ENCODE peak calls at places on chromosome 21, in six cellular contexts. E, J, P, B, U and T are unnamed samples.

GRCh38 chr21:37357691-37358090 is 8.9 kb upstream of the DYRK1A start:
- DNase-seq in E (no peak), J (no peak), P (peak), B (no peak), U (no peak), T (no peak)

GRCh38 chr21:18153063-18153462 is 91.6 kb upstream of the CHODL start:
- DNase-seq in E (peak), J (no peak), P (no peak), B (no peak), U (peak), T (no peak)

GRCh38 chr21:14088391-14088790 is 122.4 kb downstream of the LIPI start:
- DNase-seq in E (no peak), J (no peak), P (no peak), B (no peak), U (no peak), T (no peak)

GRCh38 chr21:31347435-31348032 is 3.5 kb upstream of the TIAM1 start:
- DNase-seq in E (no peak), J (no peak), P (no peak), B (no peak), U (no peak), T (no peak)

GRCh38 chr21:24045775-24046215 is 1561.5 kb downstream of the MRPL39 start:
- DNase-seq in E (peak), J (peak), P (no peak), B (peak), U (peak), T (peak)

GRCh38 chr21:34592120-34592561 is 22.8 kb downstream of the RCAN1 start:
- DNase-seq in E (no peak), J (peak), P (no peak), B (peak), U (peak), T (no peak)

GRCh38 chr21:38688068-38688467 is 117.7 kb upstream of the ETS2 start:
- DNase-seq in E (no peak), J (no peak), P (no peak), B (no peak), U (no peak), T (no peak)

GRCh38 chr21:38804030-38804616 is 1.6 kb upstream of the ETS2 start:
- DNase-seq in E (no peak), J (no peak), P (no peak), B (no peak), U (no peak), T (no peak)

GRCh38 chr21:15506086-15506485 is 223.7 kb upstream of the USP25 start:
- DNase-seq in E (no peak), J (no peak), P (no peak), B (no peak), U (no peak), T (no peak)

GRCh38 chr21:38683222-38683621 is 122.5 kb upstream of the ETS2 start:
- DNase-seq in E (no peak), J (no peak), P (no peak), B (no peak), U (no peak), T (no peak)

GRCh38 chr21:15749045-15749867 is 19.5 kb downstream of the USP25 start:
- DNase-seq in E (no peak), J (no peak), P (no peak), B (no peak), U (no peak), T (no peak)

GRCh38 chr21:39083377-39084008 is 99.8 kb downstream of the PSMG1 start:
- DNase-seq in E (no peak), J (peak), P (peak), B (no peak), U (no peak), T (no peak)

GRCh38 chr21:34630536-34631143 is 15.7 kb upstream of the RCAN1 start:
- DNase-seq in E (peak), J (no peak), P (peak), B (no peak), U (no peak), T (no peak)

GRCh38 chr21:15051652-15052554 is 12.9 kb downstream of the NRIP1 start:
- DNase-seq in E (no peak), J (no peak), P (no peak), B (no peak), U (peak), T (no peak)

GRCh38 chr21:35840197-35840799 is 220.0 kb downstream of the SETD4 start:
- DNase-seq in E (peak), J (peak), P (peak), B (no peak), U (peak), T (peak)

GRCh38 chr21:21029159-21029558 is 30.9 kb downstream of the NCAM2 start:
- DNase-seq in E (no peak), J (no peak), P (no peak), B (no peak), U (peak), T (no peak)

GRCh38 chr21:18155508-18156193 is 89.0 kb upstream of the CHODL start:
- DNase-seq in E (peak), J (no peak), P (no peak), B (no peak), U (peak), T (no peak)

GRCh38 chr21:34986561-34987533 is 62.3 kb downstream of the RUNX1 start:
- DNase-seq in E (peak), J (no peak), P (peak), B (no peak), U (peak), T (peak)

GRCh38 chr21:37788503-37788902 is 127.8 kb downstream of the KCNJ6 start:
- DNase-seq in E (peak), J (no peak), P (no peak), B (no peak), U (no peak), T (no peak)

GRCh38 chr21:39463308-39463707 is 11.5 kb downstream of the SH3BGR start:
- DNase-seq in E (no peak), J (no peak), P (no peak), B (no peak), U (no peak), T (no peak)

GRCh38 chr21:30072496-30072895 is 94.1 kb downstream of the CLDN17 start:
- DNase-seq in E (peak), J (peak), P (peak), B (no peak), U (no peak), T (no peak)

GRCh38 chr21:36902793-36903192 is 63.7 kb downstream of the HLCS start:
- DNase-seq in E (peak), J (no peak), P (peak), B (no peak), U (no peak), T (no peak)

GRCh38 chr21:35156293-35156976 is 107.3 kb upstream of the RUNX1 start:
- DNase-seq in E (no peak), J (no peak), P (no peak), B (no peak), U (no peak), T (no peak)

GRCh38 chr21:28537371-28538079 is 455.2 kb downstream of the LTN1 start:
- DNase-seq in E (no peak), J (no peak), P (peak), B (no peak), U (peak), T (peak)

GRCh38 chr21:37878946-37879660 is 37.2 kb downstream of the KCNJ6 start:
- DNase-seq in E (no peak), J (no peak), P (peak), B (no peak), U (peak), T (no peak)

GRCh38 chr21:35981514-35982070 is 78.7 kb downstream of the SETD4 start:
- DNase-seq in E (no peak), J (no peak), P (peak), B (no peak), U (no peak), T (no peak)

GRCh38 chr21:17491716-17492414 is 21.0 kb upstream of the CXADR start:
- DNase-seq in E (no peak), J (no peak), P (peak), B (no peak), U (peak), T (peak)

GRCh38 chr21:30605968-30606367 is 5.1 kb downstream of the KRTAP22-1 start:
- DNase-seq in E (no peak), J (no peak), P (no peak), B (no peak), U (no peak), T (no peak)

GRCh38 chr21:21247441-21247840 is 249.2 kb downstream of the NCAM2 start:
- DNase-seq in E (no peak), J (no peak), P (no peak), B (no peak), U (no peak), T (no peak)

DNA sequence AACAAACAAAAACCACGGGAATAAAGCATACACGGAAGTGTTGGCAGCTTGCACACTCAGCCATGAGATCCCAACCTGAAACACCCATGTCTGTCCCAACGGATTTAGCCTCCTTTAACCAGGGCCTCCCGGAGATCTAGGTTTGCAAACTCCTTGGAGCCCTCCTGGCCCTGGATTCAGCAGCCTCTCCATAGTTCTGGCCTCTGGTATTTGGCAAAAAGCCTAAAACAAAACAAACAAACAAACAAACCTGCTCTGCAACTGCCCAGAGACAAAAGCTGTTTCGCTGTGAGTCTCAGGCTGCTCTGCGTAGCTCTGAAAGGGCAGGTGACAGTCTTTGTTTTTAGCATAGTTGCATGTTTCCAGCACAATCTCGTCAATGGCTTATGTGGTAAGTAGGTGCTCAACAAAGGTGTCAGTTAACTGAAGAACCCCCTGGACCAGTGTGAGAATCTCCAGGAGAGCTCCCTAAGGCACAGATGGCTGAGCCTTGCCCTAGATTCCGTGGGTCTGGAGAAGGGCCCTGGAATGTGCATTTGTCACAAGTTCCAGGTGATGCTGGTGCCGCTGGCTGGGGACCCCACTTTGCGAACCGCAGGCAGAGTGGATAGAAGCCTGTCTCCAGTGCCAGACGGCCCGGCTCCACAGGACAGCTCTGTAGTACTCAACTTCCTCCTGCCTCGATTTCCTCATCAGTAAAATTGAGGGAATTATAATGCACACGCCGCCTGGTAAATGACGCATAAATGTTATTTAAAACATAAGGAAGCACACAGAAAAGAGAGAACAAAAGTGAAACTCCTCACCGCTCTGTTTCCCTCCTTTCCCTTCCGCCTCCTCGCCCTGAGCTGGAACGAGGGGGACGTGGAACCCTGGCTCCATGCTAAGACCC is 86.2 kb downstream of the RIPK4 start:
- DNase-seq in E (peak), J (no peak), P (no peak), B (no peak), U (no peak), T (no peak)
- H3K4me3 ChIP-seq in E (peak), J (no peak), P (no peak), B (no peak), U (no peak), T (no peak)

GRCh38 chr21:43718872-43719747 is at the start of gene PDXK:
- DNase-seq in E (peak), J (peak), P (peak), B (peak), U (no peak), T (no peak)
- TF ChIP-seq CTCF in E (peak), J (no peak), P (no peak), B (no peak), U (peak), T (no peak)

GRCh38 chr21:41640756-41641509 is 125.9 kb downstream of the RIPK4 start:
- DNase-seq in E (no peak), J (no peak), P (peak), B (no peak), U (no peak), T (no peak)

GRCh38 chr21:41641821-41642368 is 125.0 kb downstream of the RIPK4 start:
- DNase-seq in E (no peak), J (no peak), P (peak), B (peak), U (peak), T (peak)

GRCh38 chr21:41641510-41641815 is 125.4 kb downstream of the RIPK4 start:
- DNase-seq in E (no peak), J (no peak), P (no peak), B (no peak), U (no peak), T (no peak)

GRCh38 chr21:41643246-41643966 is 123.4 kb downstream of the RIPK4 start:
- DNase-seq in E (no peak), J (no peak), P (no peak), B (no peak), U (peak), T (no peak)

DNA sequence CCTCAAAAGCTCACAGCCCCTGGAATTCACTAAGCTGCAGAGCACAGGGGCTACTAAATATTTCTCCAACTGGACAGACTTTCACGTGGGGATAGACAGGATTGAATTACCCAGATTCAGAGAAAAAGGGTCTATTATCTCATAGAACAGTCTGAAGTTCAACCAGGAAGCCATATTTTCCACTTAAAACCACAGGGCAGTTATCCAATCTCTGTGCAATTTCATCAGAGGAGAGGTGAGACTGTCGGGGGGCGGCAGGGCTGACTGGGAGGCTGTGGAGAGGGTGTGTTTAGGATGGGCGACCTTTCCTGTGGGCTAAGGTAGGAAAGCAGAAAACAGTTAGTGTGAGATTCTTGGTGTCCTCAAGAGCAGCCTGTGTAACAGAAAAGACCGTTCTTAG is 124.5 kb downstream of the RIPK4 start:
- DNase-seq in E (no peak), J (no peak), P (no peak), B (no peak), U (no peak), T (no peak)
- H3K4me3 ChIP-seq in E (no peak), J (no peak), P (no peak), B (no peak), U (no peak), T (no peak)

GRCh38 chr21:32800056-32800455 is 28.5 kb upstream of the PAXBP1 start:
- DNase-seq in E (no peak), J (no peak), P (no peak), B (no peak), U (no peak), T (no peak)
- TF ChIP-seq CTCF in E (no peak), J (no peak), P (no peak), B (no peak), U (no peak), T (no peak)

GRCh38 chr21:46227811-46228344 is 696 bp downstream of the LSS start:
- DNase-seq in E (peak), J (no peak), P (peak), B (no peak), U (no peak), T (no peak)

GRCh38 chr21:46226920-46227599 is 1.5 kb downstream of the LSS start:
- DNase-seq in E (peak), J (no peak), P (peak), B (no peak), U (peak), T (peak)

GRCh38 chr21:46228345-46229051 is at the start of gene LSS:
- DNase-seq in E (peak), J (peak), P (peak), B (peak), U (peak), T (peak)

GRCh38 chr21:46223217-46223616 is 5.4 kb downstream of the LSS start:
- DNase-seq in E (no peak), J (no peak), P (no peak), B (no peak), U (no peak), T (no peak)

DNA sequence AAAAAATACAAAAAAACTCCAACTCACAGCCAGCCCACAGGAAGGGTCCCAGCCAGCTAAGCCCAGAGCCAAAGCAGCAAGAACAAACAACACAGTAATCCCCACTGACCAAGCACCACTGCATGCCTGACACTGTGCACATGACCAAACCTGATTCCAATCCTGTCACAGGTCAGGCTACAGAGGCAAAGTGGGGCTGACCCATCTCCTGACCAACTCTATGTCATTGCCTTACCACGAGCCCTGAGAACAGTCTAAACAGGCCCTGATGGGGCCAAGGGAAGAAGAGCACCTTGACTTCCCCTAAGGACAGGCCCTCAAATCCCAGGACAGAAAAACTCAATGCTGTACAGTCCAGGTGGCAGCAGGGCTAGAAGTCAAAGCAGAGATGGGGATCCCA is 2.4 kb downstream of the LSS start:
- DNase-seq in E (no peak), J (no peak), P (peak), B (no peak), U (peak), T (no peak)
- H3K4me3 ChIP-seq in E (no peak), J (no peak), P (peak), B (no peak), U (peak), T (peak)

GRCh38 chr21:44618909-44619308 is 7.0 kb downstream of the KRTAP10-8 start:
- DNase-seq in E (no peak), J (no peak), P (no peak), B (no peak), U (no peak), T (no peak)

GRCh38 chr21:44619886-44620285 is 7.0 kb upstream of the KRTAP10-9 start:
- DNase-seq in E (no peak), J (no peak), P (no peak), B (no peak), U (no peak), T (no peak)

GRCh38 chr21:44617071-44617501 is 5.2 kb downstream of the KRTAP10-8 start:
- DNase-seq in E (no peak), J (no peak), P (no peak), B (no peak), U (no peak), T (no peak)

GRCh38 chr21:44616591-44616926 is 4.7 kb downstream of the KRTAP10-8 start:
- DNase-seq in E (no peak), J (no peak), P (peak), B (no peak), U (no peak), T (no peak)

DNA sequence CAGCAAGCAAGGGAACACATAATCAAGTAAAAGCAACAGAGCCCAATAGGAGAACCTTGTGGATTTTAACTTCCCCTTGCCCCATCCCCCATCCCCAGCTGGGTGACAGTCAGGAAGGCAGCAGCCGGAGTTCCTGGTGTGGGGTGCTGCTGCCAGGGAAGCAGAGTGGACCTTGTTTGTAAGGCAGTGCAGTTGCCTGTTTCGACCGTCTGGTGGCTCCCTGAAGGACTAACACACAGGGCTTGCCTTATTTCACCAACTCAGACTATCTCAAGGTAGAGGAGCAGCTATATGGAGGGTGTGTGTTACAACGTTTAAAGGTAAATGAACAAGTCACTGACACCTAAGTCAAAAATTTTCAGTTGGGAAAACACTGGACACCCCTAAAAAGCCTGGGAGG is 6.6 kb downstream of the KRTAP10-8 start:
- DNase-seq in E (no peak), J (no peak), P (no peak), B (no peak), U (no peak), T (no peak)
- TF ChIP-seq CTCF in E (peak), J (peak), P (no peak), B (peak), U (no peak), T (no peak)

DNA sequence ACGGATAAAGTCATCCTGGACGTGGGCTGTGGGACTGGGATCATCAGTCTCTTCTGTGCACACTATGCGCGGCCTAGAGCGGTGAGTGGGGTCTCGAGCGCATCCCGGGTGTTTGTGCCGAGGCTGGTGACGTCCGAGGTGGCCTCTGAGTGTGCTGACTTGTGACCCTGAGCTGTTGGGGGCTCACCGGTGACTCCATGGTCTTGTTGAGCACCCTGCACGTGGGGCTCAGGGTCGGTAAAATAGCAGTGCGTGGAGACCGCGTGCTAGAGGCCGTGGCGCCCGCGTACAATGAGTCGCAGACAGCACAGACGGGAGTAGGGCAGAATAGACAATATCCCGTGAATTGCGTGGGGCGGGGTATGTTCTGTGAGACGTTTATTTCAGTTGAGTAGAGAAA is 13.1 kb downstream of the PRMT2 start:
- DNase-seq in E (no peak), J (no peak), P (no peak), B (no peak), U (no peak), T (no peak)
- H3K4me3 ChIP-seq in E (no peak), J (no peak), P (no peak), B (no peak), U (no peak), T (no peak)

GRCh38 chr21:44365967-44366585 is 12.7 kb downstream of the TRPM2 start:
- DNase-seq in E (no peak), J (no peak), P (no peak), B (no peak), U (no peak), T (no peak)
- TF ChIP-seq CTCF in E (no peak), J (no peak), P (no peak), B (no peak), U (no peak), T (no peak)

GRCh38 chr21:26572668-26573381 is at the start of gene CYYR1:
- DNase-seq in E (no peak), J (no peak), P (peak), B (peak), U (no peak), T (no peak)

GRCh38 chr21:26570203-26570602 is 2.9 kb downstream of the CYYR1 start:
- DNase-seq in E (no peak), J (no peak), P (no peak), B (no peak), U (no peak), T (no peak)

DNA sequence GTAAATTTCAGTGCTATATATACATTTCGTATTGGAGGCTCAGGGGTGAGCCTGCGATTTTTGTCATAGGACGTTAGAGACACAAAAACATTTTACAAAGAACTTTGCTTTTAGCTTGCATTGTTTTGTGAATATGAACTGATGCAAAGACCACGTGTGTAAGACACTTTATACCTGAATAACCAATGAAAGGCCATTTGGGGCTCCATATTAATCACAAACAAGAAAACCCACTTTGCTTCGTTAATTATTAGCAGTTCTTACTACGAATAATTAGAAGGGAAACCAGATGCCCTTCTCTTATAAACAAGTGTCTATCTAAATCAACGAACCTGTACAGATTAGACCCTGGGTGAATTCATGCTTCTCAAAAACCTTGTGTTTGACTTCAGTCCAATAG is 1.1 kb downstream of the CYYR1 start:
- DNase-seq in E (no peak), J (no peak), P (no peak), B (no peak), U (no peak), T (no peak)
- H3K4me3 ChIP-seq in E (no peak), J (peak), P (peak), B (peak), U (peak), T (no peak)